ENCODE peak calls at places on chromosomes 6 and 20, in ten cellular contexts. A is GM23248; C is NB4; I is ovary; X is mucosa of descending colon; Z is CD8-positive, alpha-beta memory T cell; W is A549; Y is brain microvascular endothelial cell; F is NT2/D1; J is right cardiac atrium. D is an unnamed sample.

GRCh38 chr6:5453531-5453930 is 192.2 kb downstream of the FARS2 start:
- DNase-seq in A (no peak), C (no peak), I (no peak), X (no peak), Z (no peak), W (no peak), Y (no peak), F (no peak), J (no peak), D (no peak)

GRCh38 chr6:7589221-7589620 is 777 bp upstream of the SNRNP48 start:
- DNase-seq in A (peak), C (peak), I (no peak), X (no peak), Z (no peak), W (no peak), Y (no peak), F (no peak), J (no peak), D (no peak)

GRCh38 chr20:50969912-50970311 is 11.3 kb downstream of the MOCS3 start:
- DNase-seq in A (no peak), C (no peak), I (no peak), X (no peak), Z (no peak), W (no peak), Y (no peak), F (no peak), J (no peak), D (no peak)

GRCh38 chr6:95848717-95849116 is 167.1 kb upstream of the FUT9 start:
- DNase-seq in A (no peak), C (no peak), I (no peak), X (no peak), Z (no peak), W (no peak), Y (no peak), F (no peak), J (no peak), D (no peak)

GRCh38 chr6:53673138-53673801 is 7.7 kb upstream of the KLHL31 start:
- DNase-seq in A (peak), C (peak), I (no peak), X (no peak), Z (no peak), W (peak), Y (peak), F (no peak), J (no peak), D (peak)

GRCh38 chr6:65646494-65647035 is 60.5 kb downstream of the EYS start:
- DNase-seq in A (no peak), C (no peak), I (no peak), X (no peak), Z (no peak), W (no peak), Y (no peak), F (no peak), J (no peak), D (no peak)

GRCh38 chr20:37464173-37464572 is 56.9 kb upstream of the NNAT start:
- DNase-seq in A (no peak), C (no peak), I (no peak), X (no peak), Z (no peak), W (no peak), Y (no peak), F (no peak), J (no peak), D (no peak)

GRCh38 chr6:90790696-90791095 is 203.8 kb upstream of the MAP3K7 start:
- DNase-seq in A (peak), C (no peak), I (no peak), X (no peak), Z (no peak), W (no peak), Y (peak), F (no peak), J (no peak), D (peak)

GRCh38 chr6:84043555-84043954 is 10.0 kb downstream of the MRAP2 start:
- DNase-seq in A (no peak), C (no peak), I (no peak), X (no peak), Z (no peak), W (no peak), Y (no peak), F (no peak), J (no peak), D (no peak)

GRCh38 chr20:2816583-2817340 is 598 bp downstream of the TMEM239 start:
- DNase-seq in A (no peak), C (peak), I (no peak), X (peak), Z (no peak), W (no peak), Y (no peak), F (no peak), J (no peak), D (no peak)

GRCh38 chr6:126033696-126034095 is 47.4 kb downstream of the TRMT11 start:
- DNase-seq in A (peak), C (peak), I (peak), X (no peak), Z (no peak), W (peak), Y (peak), F (peak), J (no peak), D (peak)

GRCh38 chr6:133017581-133017980 is 203.2 kb downstream of the RPS12 start:
- DNase-seq in A (peak), C (no peak), I (no peak), X (no peak), Z (no peak), W (no peak), Y (no peak), F (no peak), J (no peak), D (peak)

GRCh38 chr6:106617302-106617701 is 12.0 kb downstream of the RTN4IP1 start:
- DNase-seq in A (no peak), C (peak), I (no peak), X (no peak), Z (no peak), W (no peak), Y (no peak), F (no peak), J (no peak), D (no peak)

GRCh38 chr6:622462-622861 is 34.4 kb downstream of the HUS1B start:
- DNase-seq in A (no peak), C (no peak), I (no peak), X (no peak), Z (no peak), W (no peak), Y (no peak), F (no peak), J (no peak), D (no peak)

GRCh38 chr6:31403283-31403989 is at the start of gene MICA:
- DNase-seq in A (peak), C (peak), I (peak), X (peak), Z (peak), W (peak), Y (peak), F (peak), J (peak), D (peak)

GRCh38 chr20:9617062-9617461 is 102.7 kb downstream of the LAMP5 start:
- DNase-seq in A (peak), C (peak), I (no peak), X (peak), Z (peak), W (peak), Y (peak), F (peak), J (peak), D (peak)

GRCh38 chr6:7532821-7533220 is 8.7 kb upstream of the DSP start:
- DNase-seq in A (no peak), C (no peak), I (no peak), X (peak), Z (no peak), W (no peak), Y (no peak), F (no peak), J (no peak), D (no peak)

GRCh38 chr6:25535302-25536225 is 116.5 kb upstream of the SCGN start:
- DNase-seq in A (no peak), C (no peak), I (no peak), X (no peak), Z (no peak), W (no peak), Y (no peak), F (no peak), J (no peak), D (no peak)

GRCh38 chr6:1362643-1363042 is 26.7 kb upstream of the FOXF2 start:
- DNase-seq in A (no peak), C (no peak), I (no peak), X (no peak), Z (no peak), W (no peak), Y (no peak), F (no peak), J (no peak), D (no peak)

GRCh38 chr20:44188752-44189151 is 1.8 kb upstream of the JPH2 start:
- DNase-seq in A (no peak), C (peak), I (no peak), X (no peak), Z (no peak), W (no peak), Y (no peak), F (no peak), J (no peak), D (no peak)

GRCh38 chr20:61487346-61488022 is 235.4 kb downstream of the CDH4 start:
- DNase-seq in A (no peak), C (no peak), I (no peak), X (no peak), Z (no peak), W (no peak), Y (no peak), F (no peak), J (no peak), D (peak)

GRCh38 chr6:37481793-37482192 is 17.9 kb downstream of the CCDC167 start:
- DNase-seq in A (no peak), C (no peak), I (no peak), X (no peak), Z (no peak), W (no peak), Y (no peak), F (no peak), J (no peak), D (no peak)

GRCh38 chr6:82263916-82264315 is 16.4 kb upstream of the IBTK start:
- DNase-seq in A (no peak), C (no peak), I (no peak), X (no peak), Z (no peak), W (no peak), Y (no peak), F (no peak), J (no peak), D (no peak)

GRCh38 chr6:41713650-41714291 is 21.6 kb downstream of the TFEB start:
- DNase-seq in A (peak), C (no peak), I (no peak), X (no peak), Z (no peak), W (peak), Y (no peak), F (no peak), J (no peak), D (peak)

GRCh38 chr6:41713161-41713649 is 22.2 kb downstream of the TFEB start:
- DNase-seq in A (peak), C (peak), I (no peak), X (no peak), Z (no peak), W (peak), Y (no peak), F (no peak), J (peak), D (peak)

GRCh38 chr6:41716516-41717446 is 18.6 kb downstream of the TFEB start:
- DNase-seq in A (peak), C (no peak), I (no peak), X (no peak), Z (no peak), W (no peak), Y (no peak), F (no peak), J (no peak), D (no peak)

GRCh38 chr6:41714556-41715273 is 20.7 kb downstream of the TFEB start:
- DNase-seq in A (no peak), C (no peak), I (no peak), X (no peak), Z (no peak), W (no peak), Y (no peak), F (no peak), J (no peak), D (no peak)

DNA sequence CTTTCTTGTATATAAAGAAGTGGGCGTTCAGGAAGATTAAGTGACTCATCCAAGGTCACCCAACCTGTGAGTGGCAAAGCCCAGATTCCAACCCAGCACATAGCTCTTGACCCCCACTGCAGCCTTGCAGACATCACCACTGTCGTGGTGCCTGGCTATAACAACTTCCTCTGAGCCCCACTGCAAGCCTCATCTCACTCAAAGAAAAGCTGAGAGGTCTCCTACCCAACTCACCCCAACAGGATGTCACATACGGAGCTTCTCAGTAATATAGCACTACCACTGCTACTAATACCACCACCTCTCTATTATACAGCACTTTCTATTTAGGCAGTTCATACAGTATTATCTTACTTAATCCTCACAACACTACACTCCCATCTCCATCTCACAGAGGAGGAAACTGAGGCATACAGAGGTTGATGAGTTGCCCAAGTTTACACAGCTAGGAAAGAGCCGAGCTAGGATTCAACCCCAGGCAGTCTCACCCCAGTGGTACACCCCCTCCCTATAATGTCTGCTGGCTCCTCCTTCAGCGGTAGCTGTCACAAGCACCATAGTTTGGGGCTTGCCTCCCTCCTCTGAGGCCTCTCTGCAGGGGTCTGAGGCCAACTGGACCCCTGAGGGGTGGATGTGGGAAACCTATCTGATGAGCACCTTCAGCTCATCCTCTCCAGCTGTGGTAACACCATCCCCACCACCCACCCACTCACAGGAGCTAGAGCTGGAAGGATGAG is 19.5 kb downstream of the TFEB start:
- DNase-seq in A (no peak), C (peak), I (no peak), X (no peak), Z (no peak), W (no peak), Y (no peak), F (no peak), J (no peak), D (no peak)
- H3K4me3 ChIP-seq in A (no peak), C (no peak), I (no peak), X (no peak), Z (no peak), W (no peak), Y (no peak), F (no peak), J (no peak), D (no peak)

GRCh38 chr6:138593100-138593877 is 94.0 kb upstream of the NHSL1 start:
- DNase-seq in A (peak), C (peak), I (no peak), X (no peak), Z (peak), W (peak), Y (peak), F (peak), J (peak), D (peak)

GRCh38 chr6:138594749-138595148 is 95.5 kb upstream of the NHSL1 start:
- DNase-seq in A (no peak), C (no peak), I (no peak), X (no peak), Z (no peak), W (no peak), Y (no peak), F (no peak), J (no peak), D (no peak)

GRCh38 chr6:138594042-138594636 is 94.8 kb upstream of the NHSL1 start:
- DNase-seq in A (no peak), C (no peak), I (no peak), X (no peak), Z (no peak), W (no peak), Y (no peak), F (no peak), J (no peak), D (no peak)

GRCh38 chr6:138590796-138591709 is 91.8 kb upstream of the NHSL1 start:
- DNase-seq in A (peak), C (peak), I (no peak), X (no peak), Z (peak), W (peak), Y (peak), F (peak), J (no peak), D (peak)

DNA sequence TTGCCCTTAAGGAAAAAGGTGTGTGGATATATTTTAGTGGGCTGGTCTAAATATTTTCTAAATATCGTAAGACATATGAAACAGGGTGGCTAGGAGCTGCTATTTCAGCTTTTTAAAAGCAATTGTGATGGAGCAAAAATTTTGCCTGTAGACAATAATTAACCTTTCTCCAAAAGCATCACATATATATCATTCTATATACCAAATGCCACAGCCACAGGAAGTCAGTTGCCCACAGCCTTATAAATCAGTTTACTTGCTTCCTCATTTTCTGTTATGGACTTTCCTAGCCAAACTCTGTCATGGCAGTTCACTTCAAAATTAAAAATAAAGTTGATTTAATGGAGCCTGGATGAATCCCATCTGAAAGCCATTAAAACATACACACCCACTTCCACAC is 93.4 kb upstream of the NHSL1 start:
- DNase-seq in A (no peak), C (peak), I (no peak), X (no peak), Z (no peak), W (no peak), Y (no peak), F (no peak), J (no peak), D (no peak)
- H3K4me3 ChIP-seq in A (peak), C (peak), I (no peak), X (no peak), Z (no peak), W (peak), Y (no peak), F (no peak), J (no peak), D (peak)

GRCh38 chr20:25863536-25864325 is 167.1 kb upstream of the ZNF337 start:
- DNase-seq in A (peak), C (no peak), I (no peak), X (no peak), Z (no peak), W (no peak), Y (no peak), F (no peak), J (no peak), D (no peak)

GRCh38 chr20:25856256-25856884 is 159.7 kb upstream of the ZNF337 start:
- DNase-seq in A (no peak), C (no peak), I (no peak), X (no peak), Z (no peak), W (no peak), Y (no peak), F (no peak), J (no peak), D (no peak)

GRCh38 chr20:25858495-25859425 is 162.1 kb upstream of the ZNF337 start:
- DNase-seq in A (no peak), C (no peak), I (no peak), X (no peak), Z (no peak), W (no peak), Y (no peak), F (no peak), J (no peak), D (no peak)

GRCh38 chr20:25860531-25861150 is 164.0 kb upstream of the ZNF337 start:
- DNase-seq in A (no peak), C (no peak), I (no peak), X (no peak), Z (no peak), W (no peak), Y (no peak), F (no peak), J (no peak), D (no peak)

GRCh38 chr20:25859649-25860530 is 163.2 kb upstream of the ZNF337 start:
- DNase-seq in A (peak), C (peak), I (peak), X (peak), Z (peak), W (no peak), Y (peak), F (no peak), J (peak), D (no peak)
- H3K4me3 ChIP-seq in A (peak), C (no peak), I (no peak), X (no peak), Z (no peak), W (peak), Y (no peak), F (peak), J (no peak), D (no peak)

GRCh38 chr6:88945596-88945995 is 17.8 kb downstream of the RNGTT start:
- DNase-seq in A (no peak), C (no peak), I (no peak), X (no peak), Z (no peak), W (no peak), Y (no peak), F (no peak), J (no peak), D (no peak)
- H3K4me3 ChIP-seq in A (no peak), C (no peak), I (no peak), X (no peak), Z (no peak), W (no peak), Y (no peak), F (no peak), J (no peak), D (no peak)

D was measured in foreskin fibroblast.